ENCODE peak calls at places on chromosomes 12 and 14, in eight cellular contexts. Q is AG10803, V is foreskin fibroblast, P is fibroblast of villous mesenchyme, Z is stomach, K is astrocyte, D is H1, S is sigmoid colon. M is an unnamed sample.

GRCh38 chr12:110957652-110958051 is 37.3 kb upstream of the MYL2 start:
- DNase-seq in V (no peak), P (no peak), Q (no peak), Z (no peak), S (no peak), K (no peak), D (no peak), M (no peak)

GRCh38 chr12:96828169-96828789 is 78.8 kb upstream of the NEDD1 start:
- DNase-seq in K (no peak), P (no peak), S (no peak), V (no peak), Z (no peak), Q (no peak), D (no peak), M (no peak)

GRCh38 chr14:39268393-39268792 is 34.7 kb downstream of the MIA2 start:
- DNase-seq in K (peak), Z (no peak), S (no peak), Q (peak), D (no peak), P (peak), V (peak), M (no peak)

GRCh38 chr14:36690301-36691020 is 28.8 kb downstream of the PAX9 start:
- DNase-seq in S (no peak), Z (no peak), Q (no peak), P (no peak), V (peak), D (no peak), K (no peak), M (no peak)

GRCh38 chr14:105382343-105383082 is 15.8 kb upstream of the TEX22 start:
- DNase-seq in D (no peak), S (no peak), V (no peak), K (no peak), P (no peak), Z (no peak), Q (no peak), M (no peak)

GRCh38 chr14:21768116-21768874 is 94.7 kb upstream of the OR4E1 start:
- DNase-seq in V (no peak), D (no peak), K (no peak), Q (no peak), P (peak), S (no peak), Z (no peak), M (no peak)

GRCh38 chr12:104764225-104765073 is 193.6 kb downstream of the SLC41A2 start:
- DNase-seq in V (peak), K (no peak), S (no peak), Q (peak), D (peak), Z (no peak), P (no peak), M (no peak)

GRCh38 chr12:7395950-7396349 is 48.0 kb downstream of the CD163L1 start:
- DNase-seq in D (no peak), Q (no peak), K (no peak), S (no peak), P (no peak), V (peak), Z (no peak), M (no peak)

GRCh38 chr12:132235116-132235820 is 91.0 kb downstream of the NOC4L start:
- DNase-seq in S (peak), Q (no peak), P (no peak), V (no peak), K (no peak), Z (no peak), D (no peak), M (no peak)

GRCh38 chr12:102567031-102567985 is 86.9 kb upstream of the IGF1 start:
- DNase-seq in D (no peak), P (peak), V (peak), S (no peak), Z (no peak), K (peak), Q (peak), M (no peak)

GRCh38 chr14:76456200-76456599 is 80.3 kb downstream of the ESRRB start:
- DNase-seq in S (no peak), V (peak), Z (no peak), K (no peak), D (peak), P (peak), Q (peak), M (no peak)
- TF ChIP-seq CTCF in S (peak), V (peak), Z (no peak), K (peak), D (peak), P (peak), Q (peak), M (peak)

GRCh38 chr12:68352067-68352466 is 19.9 kb upstream of the MDM1 start:
- DNase-seq in P (peak), V (peak), D (no peak), K (no peak), Q (no peak), S (no peak), Z (no peak), M (no peak)

GRCh38 chr12:68349921-68350606 is 17.9 kb upstream of the MDM1 start:
- DNase-seq in Z (no peak), P (no peak), D (no peak), V (no peak), S (no peak), K (no peak), Q (no peak), M (no peak)

GRCh38 chr12:68350753-68351152 is 18.6 kb upstream of the MDM1 start:
- DNase-seq in D (no peak), Z (no peak), P (peak), S (no peak), K (peak), V (peak), Q (peak), M (no peak)

GRCh38 chr12:68348419-68348818 is 16.3 kb upstream of the MDM1 start:
- DNase-seq in D (no peak), V (no peak), Q (no peak), S (no peak), P (no peak), Z (no peak), K (no peak), M (no peak)

GRCh38 chr12:68349083-68349700 is 17.0 kb upstream of the MDM1 start:
- DNase-seq in V (no peak), Q (no peak), P (peak), D (no peak), Z (no peak), S (no peak), K (peak), M (no peak)
- H3K4me3 ChIP-seq in V (no peak), Q (no peak), P (no peak), D (no peak), Z (no peak), S (no peak), K (no peak), M (no peak)

GRCh38 chr12:91732086-91732485 is 413.6 kb downstream of the BTG1 start:
- DNase-seq in P (peak), D (no peak), V (peak), Q (peak), Z (no peak), S (no peak), K (peak), M (no peak)
- TF ChIP-seq CTCF in P (no peak), D (no peak), V (no peak), Q (peak), Z (no peak), S (no peak), K (no peak), M (no peak)

GRCh38 chr12:4909734-4910501 is at the start of gene KCNA1:
- DNase-seq in P (no peak), D (peak), Z (no peak), S (peak), V (peak), Q (peak), K (peak), M (no peak)

GRCh38 chr12:4910502-4911315 is 1.0 kb downstream of the KCNA1 start:
- DNase-seq in Q (peak), K (no peak), Z (no peak), P (no peak), V (peak), D (peak), S (no peak), M (no peak)

GRCh38 chr12:4911316-4911994 is 1.8 kb downstream of the KCNA1 start:
- DNase-seq in K (no peak), D (peak), Q (no peak), V (no peak), Z (no peak), S (peak), P (no peak), M (no peak)

GRCh38 chr12:4908694-4909396 is 860 bp upstream of the KCNA1 start:
- DNase-seq in Z (no peak), D (peak), K (peak), V (peak), P (no peak), Q (no peak), S (peak), M (no peak)

DNA sequence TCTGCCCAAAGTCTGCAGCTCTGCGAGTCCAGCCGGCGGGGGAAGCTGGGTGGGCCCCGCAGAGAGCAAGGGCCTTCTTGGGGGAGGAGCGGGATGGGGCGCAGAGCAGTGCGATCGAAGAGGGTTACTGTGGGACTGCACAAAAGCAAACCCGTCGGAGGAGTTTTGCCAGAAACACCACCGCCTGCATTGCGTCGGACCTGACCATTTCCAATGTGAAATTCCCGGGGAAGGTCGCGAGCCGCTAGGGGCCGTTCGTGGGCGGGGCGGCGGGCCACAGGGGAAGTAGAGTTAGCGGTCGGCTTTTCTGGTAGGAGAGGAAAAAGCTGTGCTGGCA is 340 bp upstream of the KCNA1 start:
- DNase-seq in Q (no peak), Z (no peak), S (no peak), K (no peak), V (peak), D (peak), P (no peak), M (no peak)
- H3K4me3 ChIP-seq in Q (no peak), Z (peak), S (peak), K (peak), V (no peak), D (peak), P (no peak), M (no peak)

GRCh38 chr12:121626087-121626852 is at the start of gene ORAI1:
- DNase-seq in K (peak), Q (peak), D (peak), P (peak), Z (peak), S (peak), V (peak), M (peak)

GRCh38 chr12:121628037-121628436 is 1.7 kb downstream of the ORAI1 start:
- DNase-seq in D (no peak), Z (peak), K (no peak), P (peak), Q (no peak), V (peak), S (no peak), M (no peak)

GRCh38 chr12:121628536-121628935 is 2.2 kb downstream of the ORAI1 start:
- DNase-seq in P (no peak), V (no peak), K (no peak), Z (no peak), D (no peak), S (no peak), Q (no peak), M (no peak)

GRCh38 chr12:121630791-121631190 is 4.5 kb downstream of the ORAI1 start:
- DNase-seq in K (no peak), P (no peak), Q (no peak), D (no peak), V (peak), S (no peak), Z (no peak), M (no peak)

GRCh38 chr12:121626853-121627623 is 708 bp downstream of the ORAI1 start:
- DNase-seq in Q (peak), S (peak), P (peak), Z (peak), K (peak), D (peak), V (peak), M (peak)
- TF ChIP-seq CTCF in Q (peak), S (no peak), P (peak), Z (no peak), K (no peak), D (no peak), V (no peak), M (peak)

DNA sequence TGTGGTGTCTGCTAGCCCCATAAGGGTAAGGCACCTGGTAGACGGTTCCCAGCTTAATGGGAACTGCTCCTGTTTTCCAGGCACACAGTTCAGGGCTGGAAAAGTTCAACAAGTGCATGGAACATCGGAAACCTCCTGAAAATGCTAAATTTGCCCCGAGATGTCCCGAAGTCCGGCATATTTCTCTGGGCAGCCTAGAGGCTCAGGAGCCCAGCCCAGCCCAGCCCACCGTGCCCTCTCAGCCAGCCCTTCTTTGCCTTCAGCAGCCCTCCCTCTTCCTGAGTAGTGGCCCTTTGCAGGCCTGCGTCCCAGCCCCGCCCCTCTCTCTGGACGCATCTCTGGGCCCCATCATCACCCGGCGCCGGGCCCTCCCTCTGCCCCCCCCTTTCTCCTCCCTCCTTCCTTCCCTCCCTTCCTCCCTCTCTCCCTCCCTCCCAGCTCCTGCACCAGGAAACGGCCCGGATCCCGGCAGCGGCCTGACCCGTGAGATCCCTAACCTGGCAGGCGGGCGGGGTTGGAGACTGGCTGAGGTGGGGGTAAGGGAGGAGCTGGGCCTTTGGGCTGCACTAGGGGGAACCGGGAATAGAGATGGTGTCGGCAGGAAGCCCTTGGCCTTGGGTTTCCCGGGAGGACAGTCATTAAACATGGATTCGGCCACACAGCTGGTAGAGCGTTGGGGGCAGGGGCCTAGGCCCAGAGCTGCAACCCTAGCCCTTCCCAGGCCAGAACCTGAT is at the start of gene BCL2L2:
- DNase-seq in V (peak), S (peak), P (peak), D (peak), K (peak), Q (peak), Z (peak), M (no peak)
- H3K4me3 ChIP-seq in V (peak), S (peak), P (peak), D (peak), K (peak), Q (peak), Z (peak), M (peak)

DNA sequence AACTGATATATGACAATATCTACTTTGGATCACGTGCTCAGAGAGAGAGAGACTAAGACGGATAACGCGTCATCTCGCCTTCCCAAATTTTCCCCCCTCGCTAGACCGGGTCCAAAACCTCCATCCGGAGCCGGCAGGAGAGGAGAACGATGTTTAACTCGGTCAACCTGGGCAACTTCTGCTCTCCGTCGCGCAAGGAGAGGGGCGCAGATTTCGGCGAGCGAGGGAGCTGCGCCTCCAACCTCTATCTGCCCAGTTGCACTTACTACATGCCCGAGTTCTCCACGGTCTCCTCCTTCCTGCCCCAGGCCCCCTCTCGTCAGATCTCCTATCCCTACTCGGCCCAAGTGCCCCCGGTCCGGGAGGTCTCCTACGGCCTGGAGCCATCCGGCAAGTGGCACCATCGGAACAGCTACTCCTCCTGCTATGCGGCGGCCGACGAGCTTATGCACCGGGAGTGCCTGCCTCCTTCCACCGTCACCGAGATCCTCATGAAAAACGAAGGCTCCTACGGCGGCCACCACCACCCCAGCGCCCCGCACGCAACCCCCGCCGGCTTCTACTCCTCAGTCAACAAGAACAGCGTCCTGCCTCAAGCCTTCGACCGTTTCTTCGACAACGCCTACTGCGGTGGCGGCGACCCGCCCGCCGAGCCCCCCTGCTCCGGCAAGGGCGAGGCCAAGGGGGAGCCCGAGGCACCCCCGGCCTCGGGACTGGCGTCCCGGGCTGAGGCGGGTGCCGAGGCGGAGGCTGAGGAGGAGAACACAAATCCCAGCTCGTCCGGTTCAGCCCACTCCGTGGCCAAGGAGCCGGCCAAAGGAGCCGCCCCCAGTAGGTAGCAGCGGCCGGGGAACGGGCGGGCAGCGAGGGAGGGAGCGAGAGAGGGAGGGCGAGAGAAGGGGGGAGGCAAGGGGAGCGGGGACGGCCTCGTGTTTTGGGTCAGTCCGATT is at the start of gene HOXC11:
- DNase-seq in P (no peak), Z (no peak), K (no peak), V (peak), S (no peak), D (no peak), Q (peak), M (no peak)
- TF ChIP-seq CTCF in P (no peak), Z (no peak), K (no peak), V (no peak), S (no peak), D (no peak), Q (no peak), M (no peak)

GRCh38 chr12:114691196-114691595 is 7.2 kb upstream of the TBX3 start:
- DNase-seq in P (no peak), Q (no peak), D (no peak), K (no peak), V (peak), S (peak), Z (no peak), M (no peak)
- H3K4me3 ChIP-seq in P (no peak), Q (no peak), D (no peak), K (no peak), V (peak), S (no peak), Z (no peak), M (no peak)

GRCh38 chr14:25436906-25437305 is 387.0 kb upstream of the STXBP6 start:
- DNase-seq in P (no peak), Z (no peak), S (no peak), V (no peak), D (no peak), K (no peak), Q (no peak), M (no peak)

GRCh38 chr14:25430808-25431207 is 380.9 kb upstream of the STXBP6 start:
- DNase-seq in P (no peak), Z (no peak), S (no peak), K (no peak), V (no peak), Q (no peak), D (no peak), M (no peak)

DNA sequence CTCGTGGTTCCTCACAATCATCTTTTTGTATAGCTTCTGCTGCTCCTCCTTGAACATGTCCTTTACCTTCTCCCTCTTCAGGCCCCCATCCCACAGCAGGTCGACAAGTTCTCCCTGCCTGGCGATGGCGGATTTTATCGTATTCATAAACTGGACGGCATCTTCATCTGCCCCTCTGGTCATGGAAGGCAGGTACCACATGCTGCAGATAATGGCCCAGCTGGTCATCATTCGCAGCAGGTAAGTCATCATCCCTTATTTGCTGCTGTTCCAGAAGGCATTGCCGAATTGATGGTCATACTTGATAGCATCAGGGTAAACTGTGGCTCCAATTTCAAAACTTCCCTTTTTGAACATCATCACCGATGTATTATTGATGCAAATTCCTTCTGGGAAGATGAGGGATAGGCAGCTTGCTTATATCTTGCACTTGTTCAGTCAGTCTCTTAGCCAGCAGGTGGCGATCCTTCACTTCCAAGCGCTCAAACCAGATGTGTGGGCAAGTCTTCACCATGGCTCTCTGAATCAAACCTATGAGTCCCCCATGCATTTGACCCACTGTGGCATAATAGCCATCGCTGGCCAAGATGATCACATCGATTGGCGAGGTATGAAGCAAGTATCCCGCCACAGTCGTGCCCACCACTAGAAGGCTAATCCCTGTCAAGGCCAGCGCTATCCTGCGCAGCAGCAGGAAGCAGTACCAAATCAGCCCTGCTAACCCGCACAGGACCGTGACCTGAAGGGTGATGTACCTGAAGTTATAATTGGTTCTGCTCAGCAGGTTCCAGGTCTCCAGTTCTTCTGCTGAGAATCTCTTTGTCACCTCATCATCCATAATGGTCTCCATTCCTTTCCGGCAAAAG is 381.5 kb upstream of the STXBP6 start:
- DNase-seq in Q (no peak), P (peak), S (no peak), K (no peak), D (peak), Z (peak), V (no peak), M (no peak)
- TF ChIP-seq CTCF in Q (no peak), P (no peak), S (no peak), K (no peak), D (peak), Z (no peak), V (no peak), M (no peak)

DNA sequence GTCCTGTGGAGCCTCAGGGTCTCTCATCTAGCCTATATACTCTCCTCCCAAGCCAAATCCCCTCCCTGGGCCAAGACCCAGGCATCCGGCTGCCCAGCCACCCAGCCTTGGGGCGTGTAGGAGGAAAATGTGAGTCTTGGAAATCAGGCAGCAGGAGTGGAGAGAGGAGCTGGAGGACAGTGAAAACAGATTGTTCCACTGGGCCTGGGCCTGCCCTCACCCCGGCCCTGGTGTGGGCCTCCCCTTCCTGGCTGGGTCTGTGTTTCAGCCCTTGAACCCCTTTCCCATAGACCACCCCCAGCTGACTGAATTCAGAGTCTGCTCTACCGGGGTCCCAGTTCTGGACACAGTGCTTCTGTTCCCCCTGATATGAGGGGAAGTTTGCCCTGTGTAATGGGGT is 6.7 kb downstream of the ITGA5 start:
- DNase-seq in D (peak), K (no peak), P (no peak), S (peak), Q (no peak), V (no peak), Z (no peak), M (no peak)
- H3K4me3 ChIP-seq in D (no peak), K (no peak), P (no peak), S (peak), Q (peak), V (no peak), Z (peak), M (no peak)